ENCODE peak calls at places on chromosomes 13 and 19, in six cellular contexts. R is neuronal stem cell, J is aorta, M is DND-41, D is colonic mucosa, T is heart right ventricle. C is an unnamed sample.

GRCh38 chr13:53060840-53061485 is 32.4 kb downstream of the OLFM4 start:
- DNase-seq in D (peak; percentile 26), M (no peak), J (no peak), T (no peak), R (no peak), C (no peak)

GRCh38 chr13:55439450-55439849 is 1701.3 kb upstream of the PRR20A start:
- DNase-seq in J (no peak), D (no peak), R (no peak), M (no peak), T (no peak), C (no peak)

GRCh38 chr19:16804176-16804575 is 25.0 kb upstream of the SIN3B start:
- DNase-seq in D (no peak), T (no peak), M (no peak), R (no peak), J (no peak), C (no peak)

GRCh38 chr13:94252209-94252608 is 227.3 kb downstream of the DCT start:
- DNase-seq in M (no peak), R (no peak), D (no peak), T (no peak), J (no peak), C (no peak)

GRCh38 chr13:101579291-101579802 is 126.9 kb downstream of the ITGBL1 start:
- DNase-seq in D (no peak), M (no peak), R (no peak), T (no peak), J (no peak), C (no peak)

GRCh38 chr13:68609671-68610070 is 1379.5 kb upstream of the PCDH9 start:
- DNase-seq in J (no peak), R (no peak), M (no peak), T (no peak), D (no peak), C (no peak)

GRCh38 chr19:6010107-6010506 is 32.2 kb upstream of the RANBP3 start:
- DNase-seq in R (no peak), D (no peak), J (no peak), M (no peak), T (no peak), C (no peak)

GRCh38 chr13:54934121-54934520 is 1905.5 kb downstream of the OLFM4 start:
- DNase-seq in J (no peak), M (no peak), D (no peak), R (no peak), T (no peak), C (no peak)

GRCh38 chr19:36140289-36141038 is 598 bp downstream of the CAPNS1 start:
- DNase-seq in D (peak; percentile 57), M (peak; percentile 74), T (peak; percentile 64), R (peak; percentile 36), J (peak; percentile 71), C (peak; percentile 29)

GRCh38 chr13:52848455-52849190 is at the start of gene PCDH8:
- DNase-seq in M (no peak), J (no peak), T (no peak), D (no peak), R (peak; percentile 79), C (no peak)

GRCh38 chr13:34587586-34587985 is 354.5 kb upstream of the NBEA start:
- DNase-seq in T (no peak), R (no peak), J (no peak), D (no peak), M (peak; percentile 71), C (no peak)

GRCh38 chr19:33819875-33820781 is 23.5 kb downstream of the KCTD15 start:
- DNase-seq in T (peak; percentile 86), M (peak; percentile 53), D (peak; percentile 87), R (peak; percentile 61), J (peak; percentile 92), C (peak; percentile 32)

GRCh38 chr19:50822661-50823208 is 852 bp downstream of the KLK1 start:
- DNase-seq in J (no peak), T (no peak), D (no peak), M (no peak), R (no peak), C (no peak)

GRCh38 chr13:75321084-75321483 is 160.9 kb downstream of the TBC1D4 start:
- DNase-seq in M (no peak), J (no peak), D (no peak), T (no peak), R (no peak), C (no peak)

GRCh38 chr19:45138303-45138751 is 22.5 kb downstream of the NKPD1 start:
- DNase-seq in D (no peak), M (no peak), R (no peak), J (no peak), T (no peak), C (no peak)

GRCh38 chr19:47109177-47109540 is 4.4 kb downstream of the ZC3H4 start:
- DNase-seq in R (no peak), D (no peak), T (no peak), M (no peak), J (no peak), C (no peak)

DNA sequence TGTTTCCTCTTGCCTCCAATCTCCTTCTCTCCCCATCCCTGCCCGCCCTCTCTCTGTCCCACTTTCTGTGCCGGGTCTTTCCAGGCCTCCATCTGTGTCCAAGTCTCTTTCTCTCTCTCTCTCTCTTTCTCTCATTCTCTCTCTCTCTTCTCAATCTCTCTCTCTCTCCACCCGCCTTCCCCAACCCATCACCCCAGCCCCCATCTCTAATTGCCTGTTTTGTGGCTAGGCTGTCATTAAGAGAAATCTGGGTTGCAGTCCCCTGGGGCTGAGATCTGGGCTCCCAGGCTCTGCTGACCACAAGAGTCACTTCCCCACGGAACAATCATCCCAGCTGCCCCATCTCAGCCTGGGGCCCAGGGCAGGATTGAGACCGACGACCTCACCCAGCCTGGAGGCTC is 2.5 kb downstream of the COL5A3 start:
- DNase-seq in R (no peak), T (peak; percentile 69), M (no peak), J (no peak), D (no peak), C (no peak)
- H3K27ac ChIP-seq in R (no peak overlapping the region), T (peak overlapping the region; percentile 62), M (no peak overlapping the region), J (no peak overlapping the region), D (peak overlapping the region; percentile 47), C (no peak overlapping the region)

DNA sequence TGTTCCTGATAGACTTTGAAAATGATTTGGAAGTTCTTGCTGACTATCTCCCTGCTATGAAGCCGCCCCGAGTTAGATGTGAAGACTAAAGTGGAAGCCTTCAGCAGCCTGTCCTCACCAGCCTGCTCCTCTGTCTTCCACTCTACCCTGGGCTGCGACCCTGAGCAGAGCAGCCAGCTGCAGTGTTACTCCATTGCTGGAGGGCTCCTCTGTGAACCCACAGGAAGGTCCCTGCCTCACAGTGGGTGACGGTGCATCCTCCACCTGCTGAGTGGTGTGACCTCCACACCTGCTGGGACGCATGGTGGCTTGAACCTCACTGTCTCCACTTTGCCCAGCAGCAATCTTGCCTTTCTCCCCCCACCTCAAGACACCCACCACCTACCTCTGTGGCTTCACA is 116.4 kb downstream of the IRS2 start:
- DNase-seq in D (no peak), J (no peak), M (peak; percentile 56), T (no peak), R (no peak), C (no peak)
- H3K4me1 ChIP-seq in D (no peaks in the 10 kb centered on the region), J (no peaks in the 10 kb centered on the region), M (peaks cover 7% of the 10 kb centered on the region), T (peaks cover 18% of the 10 kb centered on the region), R (peaks cover 7% of the 10 kb centered on the region), C (no peaks in the 10 kb centered on the region)

DNA sequence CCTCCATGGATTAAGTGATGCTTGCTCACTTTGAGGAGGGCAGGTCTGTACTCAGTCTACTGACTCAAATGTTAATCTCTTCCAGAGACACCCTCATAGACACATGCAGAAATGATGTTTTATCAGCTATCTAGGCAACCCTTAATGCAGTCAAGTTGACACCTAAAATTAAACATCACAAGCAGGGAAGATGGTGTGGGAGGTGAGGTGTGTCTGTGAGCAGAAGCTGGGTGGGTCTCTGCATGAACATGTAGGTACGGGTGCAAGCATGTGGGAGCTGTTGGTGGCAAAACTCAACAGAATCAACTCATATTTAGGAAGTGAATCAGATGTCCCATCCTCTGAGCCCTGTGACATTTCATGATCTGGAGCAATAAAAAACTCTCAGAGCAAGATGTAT is 249.2 kb upstream of the SGCG start:
- DNase-seq in D (no peak), J (no peak), M (no peak), T (no peak), R (no peak), C (no peak)
- H3K27ac ChIP-seq in D (no peak overlapping the region), J (no peak overlapping the region), M (no peak overlapping the region), T (no peak overlapping the region), R (no peak overlapping the region), C (no peak overlapping the region)

GRCh38 chr13:98507060-98507797 is 69.7 kb downstream of the STK24 start:
- DNase-seq in T (peak; percentile 80), R (no peak), J (peak; percentile 70), D (peak; percentile 69), M (no peak), C (no peak)
- H3K4me1 ChIP-seq in T (peaks cover 85% of the 10 kb centered on the region), R (peaks cover 11% of the 10 kb centered on the region), J (peaks cover 10% of the 10 kb centered on the region), D (peaks cover 25% of the 10 kb centered on the region), M (no peaks in the 10 kb centered on the region), C (peaks cover 42% of the 10 kb centered on the region)

DNA sequence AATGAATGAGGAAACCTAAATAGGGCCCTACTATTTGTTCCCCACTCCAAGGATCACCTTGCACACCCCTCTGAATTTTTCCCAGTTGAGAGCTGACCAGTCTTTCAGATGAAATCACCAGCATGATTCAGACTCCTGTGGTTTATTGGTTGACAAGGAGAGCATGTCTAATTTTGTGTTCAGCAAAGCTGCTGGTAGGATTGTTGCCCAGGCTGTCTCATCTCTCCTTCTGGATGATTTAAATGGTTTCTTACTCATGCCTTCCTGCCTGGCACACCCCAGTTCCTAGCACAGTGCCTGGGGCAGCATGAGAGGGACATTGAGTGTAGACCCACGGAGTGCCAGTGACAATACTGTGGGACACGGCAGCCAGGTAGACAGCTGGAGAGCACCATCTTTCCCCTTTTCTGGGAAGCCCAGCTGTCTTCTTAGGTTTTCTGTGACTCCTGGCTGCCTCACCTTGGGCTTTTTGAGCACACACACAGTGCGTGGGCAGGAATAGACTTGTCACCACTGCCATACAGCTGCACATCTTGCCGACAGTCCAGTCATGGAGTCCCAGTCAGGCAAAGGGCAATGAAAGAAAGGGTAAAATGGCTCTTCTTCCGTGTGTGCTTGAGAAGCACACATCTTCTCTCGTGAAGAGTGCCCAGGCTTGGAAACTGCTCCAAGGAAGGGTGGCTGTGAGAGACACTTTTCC is 12.3 kb downstream of the FGF9 start:
- DNase-seq in R (no peak), J (no peak), M (no peak), T (no peak), D (no peak), C (no peak)
- H3K27ac ChIP-seq in R (no peak overlapping the region), J (no peak overlapping the region), M (no peak overlapping the region), T (peak overlapping the region; percentile 58), D (no peak overlapping the region), C (no peak overlapping the region)

GRCh38 chr19:2699413-2700142 is 2.9 kb downstream of the GNG7 start:
- DNase-seq in M (no peak), R (no peak), T (no peak), J (no peak), D (no peak), C (no peak)
- H3K4me1 ChIP-seq in M (no peaks in the 10 kb centered on the region), R (peaks cover 10% of the 10 kb centered on the region), T (peaks cover 24% of the 10 kb centered on the region), J (no peaks in the 10 kb centered on the region), D (no peaks in the 10 kb centered on the region), C (peaks cover 26% of the 10 kb centered on the region)